ENCODE peak calls at places on chromosomes 6 and 20, in ten cellular contexts. H is lung, D is AG04450, M is brain microvascular endothelial cell, W is choroid plexus epithelial cell, S is astrocyte of the spinal cord, P is HFF-Myc, Y is neural progenitor cell, V is left ventricle myocardium inferior, F is MCF 10A. Q is an unnamed sample.

GRCh38 chr6:33895296-33895695 is 91.5 kb upstream of the MLN start:
- DNase-seq in H (no peak), D (no peak), M (no peak), W (no peak), S (no peak), P (no peak), Y (no peak), V (no peak), F (no peak), Q (no peak)

GRCh38 chr20:47489448-47489872 is 12.2 kb upstream of the NCOA3 start:
- DNase-seq in H (no peak), D (no peak), M (no peak), W (no peak), S (no peak), P (no peak), Y (no peak), V (no peak), F (no peak), Q (no peak)

GRCh38 chr6:169288591-169288990 is 34.9 kb upstream of the THBS2 start:
- DNase-seq in H (no peak), D (no peak), M (peak), W (peak), S (peak), P (no peak), Y (no peak), V (peak), F (peak), Q (no peak)

GRCh38 chr6:65937982-65938381 is 231.0 kb upstream of the EYS start:
- DNase-seq in H (peak), D (no peak), M (no peak), W (no peak), S (peak), P (no peak), Y (no peak), V (no peak), F (no peak), Q (no peak)

GRCh38 chr6:75818061-75818855 is 69.2 kb downstream of the MYO6 start:
- DNase-seq in H (no peak), D (no peak), M (no peak), W (peak), S (peak), P (no peak), Y (no peak), V (no peak), F (no peak), Q (peak)

GRCh38 chr6:43395822-43396221 is 26.4 kb upstream of the ZNF318 start:
- DNase-seq in H (no peak), D (no peak), M (no peak), W (no peak), S (no peak), P (no peak), Y (no peak), V (peak), F (peak), Q (no peak)

GRCh38 chr6:154653853-154654252 is 79.4 kb upstream of the SCAF8 start:
- DNase-seq in H (no peak), D (no peak), M (peak), W (peak), S (peak), P (peak), Y (no peak), V (no peak), F (peak), Q (peak)

GRCh38 chr6:35473075-35473848 is 5.1 kb downstream of the RPL10A start:
- DNase-seq in H (no peak), D (no peak), M (no peak), W (no peak), S (no peak), P (no peak), Y (no peak), V (no peak), F (no peak), Q (no peak)

GRCh38 chr6:2854394-2854982 is 12.8 kb upstream of the SERPINB1 start:
- DNase-seq in H (no peak), D (no peak), M (peak), W (peak), S (no peak), P (no peak), Y (no peak), V (no peak), F (no peak), Q (no peak)
- TF ChIP-seq CTCF in H (no peak), D (peak), M (peak), W (peak), S (no peak), P (no peak), Y (no peak), V (no peak), F (no peak), Q (peak)

GRCh38 chr6:135779213-135779612 is 72.3 kb upstream of the PDE7B start:
- DNase-seq in H (no peak), D (no peak), M (no peak), W (no peak), S (no peak), P (no peak), Y (no peak), V (no peak), F (no peak), Q (no peak)

GRCh38 chr6:135774006-135774405 is 77.5 kb upstream of the PDE7B start:
- DNase-seq in H (no peak), D (no peak), M (no peak), W (no peak), S (no peak), P (no peak), Y (no peak), V (no peak), F (no peak), Q (no peak)
- TF ChIP-seq CTCF in H (no peak), D (no peak), M (no peak), W (no peak), S (no peak), P (no peak), Y (no peak), V (no peak), F (no peak), Q (no peak)

DNA sequence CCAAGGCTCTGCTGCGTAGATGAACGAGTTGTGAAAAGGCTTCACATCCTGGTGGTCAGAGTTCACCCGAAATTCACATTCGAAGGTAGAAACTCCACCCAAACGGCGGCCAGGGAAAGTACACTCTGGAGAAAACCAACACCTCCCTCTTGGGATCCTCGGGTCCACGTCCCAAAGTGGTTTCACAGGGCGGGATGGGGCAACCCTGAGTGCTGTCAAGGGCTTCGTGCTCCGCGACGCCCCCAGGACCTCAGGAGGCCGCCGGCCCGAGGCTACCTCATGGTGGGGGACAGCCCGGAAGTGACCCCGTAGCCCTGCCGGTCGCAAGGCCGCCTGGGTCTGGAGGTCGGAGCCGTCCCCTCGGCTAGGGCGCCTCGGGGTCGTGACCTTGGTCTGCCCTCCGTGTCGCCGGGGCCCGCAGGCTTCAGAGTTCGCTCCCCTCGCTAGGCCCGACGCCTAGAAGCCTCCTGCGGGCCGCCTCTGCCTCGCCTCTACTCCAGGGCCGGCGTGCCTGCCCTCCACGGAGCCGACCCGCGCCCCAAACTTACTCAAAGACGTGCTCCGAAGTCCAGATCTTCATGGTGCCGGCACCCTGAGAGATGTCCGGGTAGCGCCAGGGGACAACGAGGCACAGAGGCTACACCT is at the start of gene PRELID3B:
- DNase-seq in H (peak), D (no peak), M (no peak), W (peak), S (no peak), P (no peak), Y (peak), V (peak), F (peak), Q (no peak)
- TF ChIP-seq CTCF in H (no peak), D (no peak), M (no peak), W (no peak), S (no peak), P (no peak), Y (no peak), V (no peak), F (no peak), Q (no peak)

GRCh38 chr6:145844933-145845531 is 30.4 kb upstream of the FBXO30 start:
- DNase-seq in H (no peak), D (no peak), M (peak), W (no peak), S (no peak), P (no peak), Y (no peak), V (no peak), F (no peak), Q (no peak)

GRCh38 chr6:145839653-145840052 is 25.1 kb upstream of the FBXO30 start:
- DNase-seq in H (no peak), D (no peak), M (no peak), W (no peak), S (no peak), P (no peak), Y (no peak), V (no peak), F (no peak), Q (no peak)

GRCh38 chr6:145842693-145843546 is 28.3 kb upstream of the FBXO30 start:
- DNase-seq in H (no peak), D (no peak), M (no peak), W (peak), S (no peak), P (no peak), Y (no peak), V (no peak), F (peak), Q (no peak)

GRCh38 chr6:145838305-145838704 is 23.7 kb upstream of the FBXO30 start:
- DNase-seq in H (no peak), D (no peak), M (no peak), W (no peak), S (no peak), P (no peak), Y (no peak), V (no peak), F (peak), Q (no peak)

GRCh38 chr6:145841668-145842067 is 27.1 kb upstream of the FBXO30 start:
- DNase-seq in H (no peak), D (no peak), M (no peak), W (no peak), S (no peak), P (no peak), Y (no peak), V (no peak), F (no peak), Q (no peak)
- TF ChIP-seq CTCF in H (no peak), D (no peak), M (no peak), W (no peak), S (no peak), P (no peak), Y (no peak), V (no peak), F (no peak), Q (no peak)

GRCh38 chr20:3846740-3847418 is at the start of gene MAVS:
- DNase-seq in H (peak), D (peak), M (peak), W (peak), S (peak), P (peak), Y (peak), V (peak), F (peak), Q (peak)
- TF ChIP-seq CTCF in H (no peak), D (no peak), M (no peak), W (no peak), S (no peak), P (no peak), Y (peak), V (peak), F (no peak), Q (peak)

DNA sequence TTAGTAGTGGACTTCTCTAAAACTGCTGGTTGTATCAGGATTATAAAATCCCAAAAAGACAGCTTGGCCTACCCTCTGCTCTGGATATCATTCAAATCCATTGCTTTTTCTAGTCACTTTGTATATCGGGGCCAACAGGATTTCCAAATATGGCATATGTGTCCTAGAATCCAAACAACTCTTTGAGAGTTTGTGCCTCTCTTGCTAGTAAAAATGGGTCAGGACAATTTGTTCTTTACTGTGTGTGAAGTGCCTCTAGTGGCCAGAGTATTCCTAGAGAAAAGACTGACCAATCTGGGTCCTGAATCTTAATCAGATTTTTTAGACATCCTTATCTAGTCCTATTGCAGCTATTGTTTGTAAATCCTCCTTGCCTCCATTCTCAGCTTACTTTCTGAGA is 33.5 kb upstream of the MANEA start:
- DNase-seq in H (no peak), D (no peak), M (no peak), W (no peak), S (no peak), P (no peak), Y (no peak), V (no peak), F (no peak), Q (no peak)
- TF ChIP-seq CTCF in H (no peak), D (no peak), M (no peak), W (no peak), S (no peak), P (no peak), Y (peak), V (peak), F (no peak), Q (no peak)

GRCh38 chr6:157905590-157906337 is 75.9 kb upstream of the SYNJ2 start:
- DNase-seq in H (no peak), D (no peak), M (no peak), W (no peak), S (no peak), P (no peak), Y (peak), V (no peak), F (no peak), Q (no peak)
- TF ChIP-seq CTCF in H (no peak), D (no peak), M (peak), W (peak), S (no peak), P (no peak), Y (peak), V (no peak), F (no peak), Q (peak)

GRCh38 chr6:30096829-30097228 is 16.1 kb downstream of the TRIM31 start:
- DNase-seq in H (no peak), D (no peak), M (no peak), W (no peak), S (no peak), P (no peak), Y (no peak), V (no peak), F (no peak), Q (no peak)

GRCh38 chr6:30087876-30088275 is 12.3 kb upstream of the RNF39 start:
- DNase-seq in H (no peak), D (no peak), M (no peak), W (no peak), S (no peak), P (no peak), Y (no peak), V (no peak), F (no peak), Q (no peak)

GRCh38 chr6:30092852-30093543 is 17.4 kb upstream of the RNF39 start:
- DNase-seq in H (no peak), D (no peak), M (no peak), W (no peak), S (no peak), P (no peak), Y (no peak), V (no peak), F (no peak), Q (no peak)

GRCh38 chr6:30093951-30094350 is 18.4 kb upstream of the RNF39 start:
- DNase-seq in H (no peak), D (no peak), M (no peak), W (no peak), S (no peak), P (no peak), Y (no peak), V (no peak), F (no peak), Q (no peak)

GRCh38 chr6:30091577-30092381 is 16.2 kb upstream of the RNF39 start:
- DNase-seq in H (peak), D (peak), M (no peak), W (peak), S (peak), P (peak), Y (no peak), V (no peak), F (peak), Q (peak)
- TF ChIP-seq CTCF in H (no peak), D (no peak), M (no peak), W (no peak), S (no peak), P (no peak), Y (no peak), V (no peak), F (no peak), Q (no peak)

GRCh38 chr20:59081036-59081435 is 38.5 kb upstream of the PRELID3B start:
- DNase-seq in H (no peak), D (no peak), M (no peak), W (no peak), S (no peak), P (no peak), Y (no peak), V (no peak), F (no peak), Q (no peak)

GRCh38 chr20:59082981-59083380 is 40.4 kb upstream of the PRELID3B start:
- DNase-seq in H (no peak), D (no peak), M (peak), W (peak), S (no peak), P (peak), Y (no peak), V (no peak), F (peak), Q (peak)

GRCh38 chr20:59084041-59084841 is 41.7 kb upstream of the PRELID3B start:
- DNase-seq in H (no peak), D (no peak), M (no peak), W (no peak), S (no peak), P (no peak), Y (no peak), V (peak), F (peak), Q (no peak)

GRCh38 chr20:59078231-59078630 is 35.6 kb upstream of the PRELID3B start:
- DNase-seq in H (no peak), D (no peak), M (no peak), W (no peak), S (no peak), P (no peak), Y (no peak), V (no peak), F (no peak), Q (no peak)

DNA sequence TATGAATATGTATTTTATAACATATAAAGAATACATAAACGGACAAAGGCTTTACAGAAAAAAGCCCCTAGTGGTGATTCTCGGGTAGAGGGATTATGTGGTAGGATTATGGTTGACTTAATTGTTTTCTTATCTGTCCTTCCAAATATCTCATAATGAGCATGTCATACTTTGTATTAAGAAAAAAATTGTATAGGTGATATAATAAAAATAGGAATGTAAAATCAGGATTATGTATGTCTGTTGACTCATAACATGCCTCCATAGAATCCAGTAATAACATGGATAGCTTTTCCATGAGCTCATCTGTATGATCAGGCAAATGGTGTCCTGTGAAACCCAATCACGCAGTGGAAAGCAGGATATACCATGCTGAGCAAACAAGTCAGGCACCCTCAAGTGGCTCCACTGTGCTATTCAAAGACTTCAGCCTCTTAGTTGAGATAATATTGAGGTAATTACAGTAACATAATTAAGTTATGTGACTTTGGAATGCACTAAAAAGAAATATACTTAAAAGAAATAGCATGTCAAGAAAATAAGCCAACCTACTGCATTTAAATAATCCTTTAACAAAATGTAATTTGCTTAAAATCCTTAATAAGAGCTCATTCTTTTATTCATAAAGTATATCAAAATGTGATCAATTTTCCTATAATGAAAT is 39.6 kb upstream of the PRELID3B start:
- DNase-seq in H (no peak), D (no peak), M (no peak), W (peak), S (no peak), P (peak), Y (no peak), V (no peak), F (no peak), Q (peak)
- TF ChIP-seq CTCF in H (no peak), D (peak), M (peak), W (peak), S (peak), P (peak), Y (peak), V (peak), F (peak), Q (peak)

GRCh38 chr6:73548458-73549446 is 27.9 kb upstream of the EEF1A1 start:
- DNase-seq in H (no peak), D (no peak), M (no peak), W (no peak), S (no peak), P (no peak), Y (no peak), V (no peak), F (no peak), Q (no peak)
- TF ChIP-seq CTCF in H (no peak), D (no peak), M (no peak), W (no peak), S (no peak), P (no peak), Y (no peak), V (no peak), F (no peak), Q (peak)

Q was measured in HFFc6.